ENCODE peak calls at places on chromosome 7, in four cellular contexts. T is HCT116, N is H1, R is GM12878. H is an unnamed sample.

GRCh38 chr7:157021071-157021891 is 10.8 kb upstream of the MNX1 start:
- DNase-seq in T (no peak), N (no peak), R (no peak), H (no peak)

GRCh38 chr7:69365588-69366241 is 232.6 kb upstream of the AUTS2 start:
- DNase-seq in T (no peak), N (no peak), R (no peak), H (no peak)

GRCh38 chr7:101782476-101782875 is 35.0 kb upstream of the CUX1 start:
- DNase-seq in T (no peak), N (no peak), R (no peak), H (no peak)

GRCh38 chr7:81264116-81264515 is 345.3 kb upstream of the SEMA3C start:
- DNase-seq in T (no peak), N (no peak), R (no peak), H (no peak)

GRCh38 chr7:120273476-120273975 is 551 bp downstream of the KCND2 start:
- DNase-seq in T (no peak), N (no peak), R (peak), H (no peak)

GRCh38 chr7:134697487-134697886 is 50.8 kb downstream of the BPGM start:
- DNase-seq in T (no peak), N (no peak), R (no peak), H (no peak)

GRCh38 chr7:2821842-2822507 is 22.1 kb downstream of the GNA12 start:
- DNase-seq in T (no peak), N (no peak), R (no peak), H (no peak)

GRCh38 chr7:20797174-20798080 is 10.7 kb upstream of the SP8 start:
- DNase-seq in T (no peak), N (no peak), R (no peak), H (no peak)

GRCh38 chr7:125644113-125644512 is 714.5 kb upstream of the POT1 start:
- DNase-seq in T (no peak), N (no peak), R (no peak), H (no peak)

GRCh38 chr7:24325708-24326107 is 41.7 kb downstream of the NPY start:
- DNase-seq in T (no peak), N (no peak), R (peak), H (no peak)

GRCh38 chr7:20172736-20173334 is 44.3 kb downstream of the MACC1 start:
- DNase-seq in T (peak), N (peak), R (no peak), H (peak)

GRCh38 chr7:43902542-43903054 is 3.8 kb downstream of the URGCP start:
- DNase-seq in T (no peak), N (no peak), R (no peak), H (no peak)

GRCh38 chr7:8284606-8285005 is 22.6 kb upstream of the ICA1 start:
- DNase-seq in T (no peak), N (no peak), R (no peak), H (no peak)

GRCh38 chr7:120189623-120190022 is 83.4 kb upstream of the KCND2 start:
- DNase-seq in T (no peak), N (no peak), R (no peak), H (no peak)

GRCh38 chr7:21293771-21294170 is 134.1 kb upstream of the SP4 start:
- DNase-seq in T (no peak), N (no peak), R (no peak), H (no peak)

GRCh38 chr7:43584200-43584586 is 1.3 kb downstream of the STK17A start:
- DNase-seq in T (no peak), N (no peak), R (no peak), H (no peak)

GRCh38 chr7:5396542-5396941 is 27.1 kb downstream of the TNRC18 start:
- DNase-seq in T (peak), N (no peak), R (peak), H (no peak)

GRCh38 chr7:43588477-43589132 is 5.7 kb downstream of the STK17A start:
- DNase-seq in T (no peak), N (no peak), R (no peak), H (no peak)

GRCh38 chr7:65840446-65840845 is 32.4 kb upstream of the VKORC1L1 start:
- DNase-seq in T (peak), N (no peak), R (peak), H (no peak)

GRCh38 chr7:78523903-78524302 is 725.3 kb downstream of the PHTF2 start:
- DNase-seq in T (no peak), N (no peak), R (no peak), H (no peak)

GRCh38 chr7:30825215-30825720 is 54.1 kb downstream of the MINDY4 start:
- DNase-seq in T (no peak), N (no peak), R (no peak), H (no peak)

GRCh38 chr7:5586963-5587348 is 163.3 kb upstream of the TNRC18 start:
- DNase-seq in T (no peak), N (no peak), R (no peak), H (no peak)

GRCh38 chr7:131467788-131468187 is 88.6 kb downstream of the PODXL start:
- DNase-seq in T (no peak), N (no peak), R (no peak), H (no peak)

GRCh38 chr7:116902811-116903210 is 40.4 kb downstream of the CAPZA2 start:
- DNase-seq in T (no peak), N (no peak), R (no peak), H (no peak)

GRCh38 chr7:142528608-142529408 is 220.5 kb upstream of the PRSS1 start:
- DNase-seq in T (no peak), N (no peak), R (no peak), H (no peak)

GRCh38 chr7:108012499-108013430 is 9.8 kb upstream of the LAMB1 start:
- DNase-seq in T (no peak), N (no peak), R (no peak), H (peak)

GRCh38 chr7:108016841-108017775 is 14.1 kb upstream of the LAMB1 start:
- DNase-seq in T (peak), N (no peak), R (no peak), H (no peak)

GRCh38 chr7:108014200-108014599 is 11.2 kb upstream of the LAMB1 start:
- DNase-seq in T (no peak), N (no peak), R (no peak), H (no peak)

GRCh38 chr7:108015740-108016139 is 12.8 kb upstream of the LAMB1 start:
- DNase-seq in T (no peak), N (no peak), R (no peak), H (no peak)

GRCh38 chr7:108014747-108015682 is 12.1 kb upstream of the LAMB1 start:
- DNase-seq in T (peak), N (no peak), R (no peak), H (no peak)
- TF ChIP-seq RAD21 in T (no peak), N (no peak), R (no peak), H (no peak)

DNA sequence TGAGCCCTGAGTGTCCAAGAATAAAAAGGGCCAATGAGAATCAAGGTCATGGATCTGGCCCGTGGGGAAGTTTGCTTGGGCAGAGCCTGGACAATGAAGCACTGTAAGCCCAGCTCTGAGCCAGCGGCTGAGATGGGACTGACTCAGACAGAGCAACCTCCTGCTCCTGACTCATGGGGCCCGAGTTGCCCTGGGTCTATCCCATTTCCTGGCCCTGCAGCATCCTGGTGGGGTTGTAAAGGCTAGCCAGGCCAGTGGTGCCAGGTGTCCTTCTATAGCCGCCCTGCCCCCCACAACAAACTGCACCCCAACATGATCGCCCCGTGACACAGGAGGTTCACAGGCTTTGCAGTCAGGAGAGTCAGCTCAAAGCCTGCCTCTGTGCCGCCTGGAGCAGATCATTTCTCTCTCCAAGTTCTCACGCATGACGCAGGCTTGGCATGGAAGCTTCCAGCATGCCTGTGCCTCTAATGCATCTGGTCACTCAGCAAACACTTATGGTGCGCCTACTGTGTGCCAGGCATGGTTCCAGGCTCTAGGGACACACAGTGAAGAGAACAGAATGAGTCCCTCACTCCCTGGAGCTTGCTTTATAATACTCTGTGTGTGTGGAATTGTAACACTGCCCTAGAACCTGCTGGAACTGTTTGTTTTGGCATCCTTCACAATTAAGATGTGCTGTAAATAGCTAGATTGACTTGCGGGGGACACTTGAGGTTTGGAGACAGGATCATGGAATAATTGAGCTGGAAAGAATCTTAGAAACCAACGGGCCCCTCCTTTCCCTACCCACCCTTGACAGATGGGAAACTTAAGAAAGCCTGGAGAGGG is 4.9 kb upstream of the MYH16 start:
- DNase-seq in T (peak), N (no peak), R (no peak), H (no peak)
- TF ChIP-seq EGR1 in T (no peak), N (no peak), R (no peak), H (no peak)

GRCh38 chr7:123649956-123650355 is 5.7 kb upstream of the LMOD2 start:
- DNase-seq in T (no peak), N (no peak), R (no peak), H (no peak)
- TF ChIP-seq RAD21 in T (no peak), N (no peak), R (no peak), H (no peak)

DNA sequence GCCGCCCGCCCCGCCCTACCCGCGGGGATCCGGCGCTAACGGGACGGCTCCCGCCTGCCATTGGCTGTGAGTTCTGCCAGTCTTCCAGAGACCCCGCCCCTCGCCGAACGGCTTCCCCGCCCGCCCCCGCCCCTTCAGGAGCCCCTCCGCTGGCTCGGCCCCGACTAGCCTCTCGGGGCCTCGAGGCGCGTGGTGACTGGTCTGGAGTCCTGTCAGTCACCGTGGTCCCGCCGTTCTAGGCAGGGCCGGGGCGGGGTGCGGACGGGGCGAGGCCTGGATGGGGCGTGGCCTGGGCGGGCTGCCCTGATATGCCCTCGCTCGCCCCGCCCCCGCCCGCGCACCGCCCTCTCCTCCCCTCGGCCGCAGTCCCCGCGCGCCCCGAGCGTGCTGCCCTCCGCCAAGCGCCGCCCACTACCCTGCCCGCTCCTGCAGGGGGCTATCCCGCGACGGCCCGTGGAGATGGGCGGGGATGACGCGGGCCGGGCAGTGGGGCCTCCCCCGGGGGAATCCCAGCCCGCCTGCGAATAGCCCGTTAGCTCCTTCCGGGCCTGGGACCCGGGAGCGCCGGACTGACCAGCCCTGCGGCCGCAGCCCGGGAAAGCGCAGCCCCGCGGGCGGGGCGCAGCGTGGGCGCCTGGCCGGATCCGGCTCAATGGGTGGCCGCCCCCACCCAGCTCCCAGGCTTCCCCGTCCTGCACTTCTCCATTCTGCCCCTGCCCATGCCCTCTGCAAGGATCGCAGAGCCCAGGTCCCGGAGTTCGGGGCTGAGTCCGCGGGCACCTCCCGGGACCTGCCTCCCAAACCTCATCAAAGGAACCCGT is 444 bp upstream of the HIP1 start:
- DNase-seq in T (peak), N (peak), R (peak), H (peak)
- TF ChIP-seq EGR1 in T (peak), N (no peak), R (no peak), H (peak)

GRCh38 chr7:28191751-28192150 is 11.2 kb upstream of the JAZF1 start:
- DNase-seq in T (no peak), N (no peak), R (no peak), H (no peak)
- TF ChIP-seq RAD21 in T (no peak), N (no peak), R (no peak), H (no peak)

GRCh38 chr7:103011650-103012049 is 62.9 kb downstream of the FBXL13 start:
- DNase-seq in T (no peak), N (no peak), R (no peak), H (no peak)
- TF ChIP-seq EGR1 in T (no peak), N (no peak), R (no peak), H (no peak)

GRCh38 chr7:28516390-28517145 is 104.2 kb downstream of the CREB5 start:
- DNase-seq in T (no peak), N (peak), R (no peak), H (no peak)
- TF ChIP-seq RAD21 in T (no peak), N (no peak), R (no peak), H (no peak)

DNA sequence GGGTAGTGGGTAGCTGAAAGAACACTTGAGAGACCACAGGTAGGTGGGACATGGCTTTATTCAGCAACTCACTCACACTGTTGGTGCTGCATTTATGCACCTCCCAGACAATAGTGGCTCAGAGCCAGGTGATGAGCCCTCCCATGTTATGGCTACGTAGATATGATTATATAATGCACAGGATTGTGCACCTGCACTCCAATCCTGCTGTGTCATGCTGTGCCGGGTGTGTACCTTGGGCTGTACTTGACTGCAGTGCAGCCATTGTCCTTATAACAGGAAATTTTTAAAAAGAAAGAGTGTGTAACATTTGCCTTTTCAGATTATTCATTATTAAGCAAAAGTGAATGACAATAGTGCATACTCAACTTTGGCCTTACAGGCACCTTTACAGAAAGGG is 366.1 kb upstream of the BMPER start:
- DNase-seq in T (no peak), N (no peak), R (no peak), H (no peak)
- TF ChIP-seq EGR1 in T (no peak), N (no peak), R (no peak), H (no peak)

GRCh38 chr7:1676550-1677071 is 6.5 kb downstream of the ELFN1 start:
- DNase-seq in T (no peak), N (no peak), R (no peak), H (no peak)

GRCh38 chr7:1675036-1675671 is 5.1 kb downstream of the ELFN1 start:
- DNase-seq in T (no peak), N (no peak), R (no peak), H (no peak)

GRCh38 chr7:1674161-1675035 is 4.3 kb downstream of the ELFN1 start:
- DNase-seq in T (no peak), N (no peak), R (no peak), H (no peak)

GRCh38 chr7:1677206-1678069 is 7.4 kb downstream of the ELFN1 start:
- DNase-seq in T (no peak), N (no peak), R (no peak), H (no peak)

DNA sequence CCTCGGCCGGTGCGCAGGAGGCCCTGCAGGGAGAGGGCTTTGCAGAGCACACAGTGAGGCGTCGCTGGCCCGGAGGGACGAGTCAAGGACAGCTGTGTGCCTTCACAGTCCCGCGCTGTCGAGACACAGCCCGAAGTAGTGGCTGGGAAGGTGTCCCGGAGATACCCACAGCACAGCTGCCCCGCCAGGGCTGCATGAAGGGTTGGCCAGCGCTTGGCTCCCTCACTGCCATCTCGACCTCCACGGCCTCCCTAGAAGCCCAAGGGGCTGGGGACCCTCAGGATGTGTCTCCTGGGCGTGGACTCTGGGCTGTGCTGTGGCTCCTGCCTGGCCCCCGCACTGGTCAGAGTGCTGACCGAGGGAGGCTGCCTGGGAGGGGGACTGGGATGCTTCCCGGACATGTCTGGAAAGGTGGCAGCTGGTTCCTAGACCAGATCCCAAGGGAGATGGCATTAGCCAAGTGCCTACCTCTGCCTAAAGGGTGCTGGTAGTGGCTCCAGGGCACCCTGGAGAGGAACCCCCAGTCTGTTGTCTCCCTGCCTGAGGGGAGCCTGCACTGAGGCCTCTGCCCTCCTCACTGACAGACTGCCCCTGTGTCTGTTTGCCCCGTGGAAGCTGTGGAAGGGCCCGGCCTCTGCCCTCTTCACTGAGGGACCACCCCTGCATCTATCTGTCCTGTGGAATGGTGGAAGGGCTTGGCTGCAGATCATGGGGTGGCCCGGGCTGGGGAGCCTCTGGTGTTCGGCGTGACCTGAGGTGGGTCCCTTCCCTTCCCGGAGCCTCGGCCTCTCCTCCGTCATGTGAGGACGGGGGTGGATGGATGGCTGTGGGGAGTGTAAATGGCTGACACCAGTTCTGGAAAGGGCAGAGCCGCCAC is 5.8 kb downstream of the ELFN1 start:
- DNase-seq in T (no peak), N (no peak), R (no peak), H (no peak)
- TF ChIP-seq RAD21 in T (no peak), N (no peak), R (no peak), H (no peak)